ENCODE peak calls at places on chromosomes 2 and 18, in nine cellular contexts. D is HepG2; E is BE2C; Z is ovary; G is CD8-positive, alpha-beta T cell; F is tibial artery; C is mammary epithelial cell; Q is right atrium auricular region; J is H9. I is an unnamed sample. For H3K4me1, the result is how much of the 10 kb centered on the place peaks cover.

GRCh38 chr18:23401400-23402347 is 51.4 kb upstream of the RIOK3 start:
- DNase-seq in G (no peak), Q (no peak), F (no peak), C (no peak), E (no peak), Z (peak), J (peak), D (peak), I (peak)

GRCh38 chr2:75340560-75340959 is 141.2 kb upstream of the TACR1 start:
- DNase-seq in C (no peak), Z (no peak), F (no peak), E (no peak), D (no peak), J (no peak), G (no peak), Q (no peak), I (no peak)

GRCh38 chr18:23938901-23939341 is 75.6 kb upstream of the TTC39C start:
- DNase-seq in D (no peak), J (no peak), E (no peak), C (no peak), Q (no peak), Z (no peak), F (no peak), G (no peak), I (no peak)

GRCh38 chr2:229090231-229090630 is 180.9 kb downstream of the PID1 start:
- DNase-seq in Z (no peak), F (no peak), Q (no peak), C (no peak), D (no peak), G (no peak), J (no peak), E (no peak), I (peak)

GRCh38 chr2:37982147-37982582 is 57.1 kb downstream of the RMDN2 start:
- DNase-seq in D (peak), E (peak), C (peak), J (peak), Z (peak), F (peak), G (peak), Q (peak), I (peak)

GRCh38 chr2:61811821-61812220 is 42.0 kb downstream of the FAM161A start:
- DNase-seq in E (no peak), Z (no peak), F (no peak), D (no peak), C (no peak), J (no peak), G (no peak), Q (no peak), I (no peak)

GRCh38 chr2:172870396-172870795 is 134.8 kb downstream of the RAPGEF4 start:
- DNase-seq in F (no peak), G (no peak), J (no peak), Z (no peak), C (no peak), E (no peak), D (no peak), Q (no peak), I (no peak)

GRCh38 chr18:13612111-13612997 is 114.0 kb downstream of the FAM210A start:
- DNase-seq in J (no peak), Z (no peak), G (peak), D (no peak), F (no peak), C (no peak), E (peak), Q (peak), I (no peak)

GRCh38 chr2:185291035-185291647 is 447.5 kb upstream of the FSIP2 start:
- DNase-seq in F (no peak), C (peak), G (no peak), Z (no peak), Q (no peak), J (peak), E (peak), D (peak), I (peak)

GRCh38 chr2:85423525-85423924 is 5.0 kb downstream of the SH2D6 start:
- DNase-seq in J (no peak), G (no peak), Q (no peak), C (no peak), D (no peak), E (no peak), F (no peak), Z (no peak), I (no peak)

GRCh38 chr18:4653418-4653817 is 198.3 kb upstream of the DLGAP1 start:
- DNase-seq in J (no peak), E (no peak), Q (no peak), C (no peak), Z (no peak), D (no peak), F (no peak), G (no peak), I (no peak)

GRCh38 chr2:103847276-103847675 is 1006.6 kb upstream of the POU3F3 start:
- DNase-seq in J (no peak), G (no peak), E (no peak), D (no peak), C (no peak), Q (no peak), Z (no peak), F (no peak), I (no peak)

GRCh38 chr2:20177556-20178403 is 47.1 kb downstream of the SDC1 start:
- DNase-seq in J (no peak), Z (no peak), Q (no peak), F (no peak), C (no peak), D (no peak), G (no peak), E (no peak), I (no peak)
- TF ChIP-seq CTCF in J (peak), Z (no peak), Q (no peak), F (no peak), C (no peak), D (peak), G (no peak), E (no peak), I (peak)

GRCh38 chr2:10032746-10033105 is 10.6 kb upstream of the KLF11 start:
- DNase-seq in D (no peak), F (no peak), E (no peak), Q (no peak), G (no peak), Z (no peak), C (no peak), J (no peak), I (peak)
- H3K4me1 ChIP-seq in D (half or more), F (under half), E (under half), Q (under half), G (under half), Z (under half), C (under half), J (under half), I (under half)

GRCh38 chr2:223991611-223992010 is 34.3 kb downstream of the MRPL44 start:
- DNase-seq in J (no peak), Z (no peak), Q (no peak), G (no peak), F (no peak), D (no peak), E (no peak), C (no peak), I (no peak)

GRCh38 chr2:223994562-223995162 is 37.4 kb downstream of the MRPL44 start:
- DNase-seq in E (no peak), Z (no peak), C (no peak), Q (no peak), D (no peak), J (no peak), F (no peak), G (no peak), I (no peak)

GRCh38 chr2:223989860-223990237 is 32.6 kb downstream of the MRPL44 start:
- DNase-seq in E (no peak), G (no peak), C (no peak), D (peak), Q (no peak), J (no peak), Z (no peak), F (no peak), I (no peak)

GRCh38 chr2:223993634-223994232 is 36.5 kb downstream of the MRPL44 start:
- DNase-seq in J (no peak), Q (peak), G (peak), E (peak), Z (peak), D (peak), F (peak), C (peak), I (peak)

DNA sequence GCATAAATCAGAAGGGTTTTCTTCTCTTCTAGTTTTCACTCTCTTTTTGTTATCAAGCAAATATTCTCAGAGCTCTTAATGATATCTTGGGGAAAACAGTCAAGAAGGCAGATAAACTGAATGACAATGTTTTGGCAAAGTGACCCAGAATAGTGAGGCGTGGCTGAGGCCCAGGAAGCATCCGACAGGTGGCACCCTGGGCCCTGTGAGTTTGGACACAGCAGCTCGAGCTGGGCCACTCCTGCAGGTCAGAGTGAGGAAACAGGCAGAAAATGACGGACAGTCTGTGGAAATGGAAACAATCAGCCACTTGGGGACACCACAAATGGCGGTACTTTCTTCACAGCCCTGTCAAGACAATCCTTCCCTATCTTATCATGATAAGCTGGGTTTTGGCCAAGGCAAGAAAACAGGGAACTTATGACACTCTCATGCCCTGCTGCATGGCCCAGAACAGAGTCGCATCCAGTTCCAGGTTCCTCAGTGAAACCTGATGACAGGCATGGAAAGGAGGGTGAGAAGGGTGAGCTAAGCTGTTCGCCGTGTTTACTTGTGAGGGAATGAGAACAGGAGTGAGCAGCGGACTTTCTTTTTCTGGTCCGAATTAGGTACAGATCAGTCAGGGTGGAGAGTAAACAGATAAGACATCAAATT is 32.1 kb downstream of the MRPL44 start:
- DNase-seq in F (no peak), E (no peak), J (no peak), Z (no peak), D (peak), G (no peak), C (no peak), Q (no peak), I (no peak)
- TF ChIP-seq CTCF in F (no peak), E (peak), J (peak), Z (no peak), D (peak), G (no peak), C (no peak), Q (no peak), I (peak)

GRCh38 chr2:1718339-1719220 is 25.7 kb downstream of the PXDN start:
- DNase-seq in C (no peak), D (no peak), Q (peak), E (no peak), Z (peak), J (no peak), F (no peak), G (no peak), I (peak)
- H3K4me1 ChIP-seq in C (under half), D (under half), Q (under half), E (under half), Z (half or more), J (under half), F (under half), G (under half), I (under half)

DNA sequence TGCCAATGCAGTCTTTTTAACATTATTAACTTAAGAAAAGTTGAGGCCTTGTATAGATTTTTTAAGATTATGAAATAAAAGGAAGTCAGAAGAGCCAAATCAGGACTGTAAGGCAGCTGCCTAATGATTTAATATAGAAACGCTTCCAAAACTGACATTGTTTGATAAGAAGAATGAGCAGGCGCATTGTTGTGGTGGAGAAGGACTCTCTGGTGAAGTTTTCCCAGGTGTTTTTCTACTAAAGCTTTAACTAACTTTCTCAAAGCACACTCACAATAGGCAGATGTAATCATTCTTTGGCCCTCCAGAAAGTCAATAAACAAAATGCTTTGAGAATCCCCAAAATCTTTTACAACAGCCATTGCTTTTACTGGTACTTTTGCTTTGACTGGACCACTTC is 288.6 kb upstream of the FIGN start:
- DNase-seq in D (no peak), F (no peak), E (no peak), G (no peak), Z (no peak), J (no peak), C (no peak), Q (no peak), I (no peak)
- TF ChIP-seq CTCF in D (no peak), F (no peak), E (no peak), G (no peak), Z (no peak), J (no peak), C (no peak), Q (no peak), I (no peak)

GRCh38 chr18:41933778-41934177 is 21.3 kb upstream of the PIK3C3 start:
- DNase-seq in G (no peak), J (peak), F (no peak), Z (no peak), D (no peak), E (no peak), C (no peak), Q (no peak), I (no peak)
- H3K4me1 ChIP-seq in G (under half), J (under half), F (under half), Z (under half), D (under half), E (under half), C (under half), Q (under half), I (under half)

GRCh38 chr2:47767497-47767844 is 15.5 kb upstream of the MSH6 start:
- DNase-seq in J (no peak), E (no peak), Z (no peak), D (no peak), C (no peak), G (no peak), F (no peak), Q (no peak), I (no peak)
- TF ChIP-seq CTCF in J (no peak), E (no peak), Z (no peak), D (no peak), C (no peak), G (no peak), F (no peak), Q (no peak), I (no peak)

DNA sequence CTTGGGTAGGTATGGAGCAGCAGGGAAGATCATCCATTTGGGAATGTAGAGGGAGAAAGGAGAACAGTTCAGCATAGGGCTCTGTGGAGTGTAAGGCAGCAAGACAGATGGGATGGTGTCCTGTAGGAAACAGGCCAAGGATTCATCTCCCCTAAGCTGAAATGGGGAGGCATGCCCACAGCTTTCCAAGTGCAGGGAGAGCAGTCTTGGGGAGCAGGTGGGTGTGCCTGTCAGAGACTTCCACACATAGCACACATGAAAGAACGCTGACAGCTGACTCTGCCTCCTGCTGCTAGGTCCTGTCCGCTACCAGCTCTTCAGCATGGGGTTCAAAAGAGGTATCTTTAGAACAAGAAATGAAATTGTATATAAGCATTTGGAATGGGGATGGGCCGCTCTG is 9.0 kb downstream of the SETBP1 start:
- DNase-seq in Q (no peak), D (no peak), F (no peak), J (no peak), C (no peak), Z (no peak), G (no peak), E (no peak), I (no peak)
- H3K4me1 ChIP-seq in Q (under half), D (under half), F (under half), J (under half), C (under half), Z (under half), G (under half), E (under half), I (under half)

GRCh38 chr2:217068677-217069250 is 208.9 kb upstream of the TNP1 start:
- DNase-seq in E (no peak), J (no peak), D (no peak), Z (no peak), G (no peak), F (no peak), Q (no peak), C (no peak), I (no peak)

GRCh38 chr2:217071416-217071815 is 211.6 kb upstream of the TNP1 start:
- DNase-seq in Z (no peak), Q (no peak), C (no peak), G (no peak), J (no peak), D (no peak), E (no peak), F (no peak), I (no peak)

GRCh38 chr2:217070611-217071010 is 210.7 kb upstream of the TNP1 start:
- DNase-seq in Q (no peak), F (no peak), Z (no peak), D (no peak), C (no peak), J (no peak), G (no peak), E (no peak), I (no peak)

GRCh38 chr2:217069263-217070042 is 209.6 kb upstream of the TNP1 start:
- DNase-seq in F (no peak), Q (no peak), Z (no peak), D (no peak), G (no peak), C (no peak), E (peak), J (peak), I (no peak)

DNA sequence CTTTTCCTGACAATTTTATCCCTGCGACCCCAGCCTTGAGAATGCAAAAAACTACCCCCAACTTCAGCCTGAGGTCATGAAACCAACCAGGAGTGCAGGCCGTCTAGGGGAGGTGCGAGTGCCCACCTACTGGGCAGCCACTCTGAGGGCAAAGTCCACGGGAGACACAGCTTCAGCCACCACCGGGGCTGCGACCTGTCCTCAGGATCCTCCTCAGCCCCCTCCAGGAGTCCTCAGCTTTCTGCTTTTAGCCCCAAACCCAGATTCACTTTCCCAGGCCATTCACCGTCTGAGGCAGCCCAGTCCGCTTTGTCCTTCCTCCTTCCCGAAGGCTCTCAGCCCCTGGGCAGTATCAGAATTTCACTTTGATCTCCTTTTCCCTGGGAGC is 210.2 kb upstream of the TNP1 start:
- DNase-seq in D (no peak), F (no peak), G (no peak), Z (no peak), E (no peak), C (no peak), Q (no peak), J (no peak), I (no peak)
- TF ChIP-seq CTCF in D (no peak), F (no peak), G (no peak), Z (no peak), E (no peak), C (no peak), Q (no peak), J (no peak), I (no peak)

GRCh38 chr2:145748927-145749326 is 1229.0 kb upstream of the ZEB2 start:
- DNase-seq in D (no peak), J (no peak), C (no peak), F (no peak), Q (no peak), E (no peak), Z (no peak), G (no peak), I (no peak)
- H3K4me1 ChIP-seq in D (under half), J (under half), C (under half), F (under half), Q (under half), E (under half), Z (under half), G (under half), I (under half)